ENCODE peak calls at places on chromosome 6, in five cellular contexts. P is neural progenitor cell, K is mucosa of descending colon, O is A673, R is tibial artery. H is an unnamed sample.

GRCh38 chr6:24753545-24753944 is 21.2 kb upstream of the GMNN start:
- DNase-seq in R (no peak), O (no peak), K (no peak), P (no peak), H (no peak)

GRCh38 chr6:44131880-44132279 is 4.5 kb downstream of the TMEM63B start:
- DNase-seq in R (no peak), P (no peak), O (no peak), K (peak), H (no peak)

GRCh38 chr6:21508753-21509152 is 84.8 kb upstream of the SOX4 start:
- DNase-seq in O (no peak), K (no peak), P (no peak), R (no peak), H (no peak)

GRCh38 chr6:134795696-134796095 is 154.2 kb downstream of the ALDH8A1 start:
- DNase-seq in R (no peak), P (peak), O (peak), K (no peak), H (no peak)

GRCh38 chr6:87661016-87661415 is 41.0 kb downstream of the AKIRIN2 start:
- DNase-seq in P (no peak), O (no peak), R (no peak), K (no peak), H (no peak)

GRCh38 chr6:72084992-72085569 is 198.7 kb downstream of the RIMS1 start:
- DNase-seq in R (no peak), P (peak), K (no peak), O (peak), H (no peak)

GRCh38 chr6:139981810-139982550 is 607.5 kb upstream of the CITED2 start:
- DNase-seq in K (no peak), O (peak), P (peak), R (no peak), H (peak)

GRCh38 chr6:64817525-64817924 is 889.5 kb downstream of the EYS start:
- DNase-seq in K (no peak), P (no peak), O (no peak), R (no peak), H (no peak)

GRCh38 chr6:151275121-151275520 is 35.4 kb downstream of the AKAP12 start:
- DNase-seq in P (peak), O (no peak), K (no peak), R (no peak), H (no peak)

GRCh38 chr6:73460044-73460443 is 1.5 kb upstream of the MTO1 start:
- DNase-seq in R (no peak), P (no peak), K (no peak), O (no peak), H (no peak)

GRCh38 chr6:82783587-82784253 is 281.9 kb downstream of the UBE3D start:
- DNase-seq in O (peak), K (no peak), P (peak), R (no peak), H (no peak)

GRCh38 chr6:68447112-68447511 is 188.0 kb upstream of the ADGRB3 start:
- DNase-seq in O (no peak), R (no peak), K (no peak), P (no peak), H (no peak)

GRCh38 chr6:116307001-116307400 is 27.3 kb upstream of the TSPYL1 start:
- DNase-seq in O (no peak), K (no peak), P (no peak), R (no peak), H (no peak)

GRCh38 chr6:145630598-145630997 is 104.7 kb downstream of the EPM2A start:
- DNase-seq in R (no peak), O (no peak), P (no peak), K (no peak), H (no peak)

GRCh38 chr6:132712366-132712765 is 1.5 kb downstream of the VNN1 start:
- DNase-seq in R (no peak), P (no peak), K (no peak), O (no peak), H (no peak)

GRCh38 chr6:51480040-51480439 is 607.4 kb downstream of the PKHD1 start:
- DNase-seq in R (no peak), K (no peak), P (no peak), O (no peak), H (no peak)

GRCh38 chr6:133612459-133612858 is 276.5 kb upstream of the TCF21 start:
- DNase-seq in K (no peak), R (no peak), P (no peak), O (no peak), H (no peak)

GRCh38 chr6:70312165-70312564 is 9.3 kb upstream of the COL9A1 start:
- DNase-seq in P (no peak), O (no peak), R (no peak), K (no peak), H (no peak)

GRCh38 chr6:20377623-20378265 is 23.9 kb upstream of the E2F3 start:
- DNase-seq in P (no peak), O (peak), R (no peak), K (no peak), H (no peak)

GRCh38 chr6:43708857-43709653 is 21.5 kb upstream of the MRPS18A start:
- DNase-seq in K (no peak), O (no peak), P (no peak), R (no peak), H (no peak)

GRCh38 chr6:150857062-150857905 is 8.2 kb upstream of the MTHFD1L start:
- DNase-seq in O (peak), P (no peak), R (no peak), K (no peak), H (no peak)

GRCh38 chr6:166365806-166366205 is 16.9 kb downstream of the MPC1 start:
- DNase-seq in P (peak), R (no peak), O (no peak), K (no peak), H (no peak)

GRCh38 chr6:128531696-128532095 is 11.3 kb upstream of the PTPRK start:
- DNase-seq in P (no peak), R (no peak), O (no peak), K (no peak), H (no peak)

GRCh38 chr6:101296184-101296583 is 97.3 kb upstream of the GRIK2 start:
- DNase-seq in P (no peak), R (no peak), K (no peak), O (peak), H (no peak)

GRCh38 chr6:140572129-140572528 is 1197.7 kb upstream of the CITED2 start:
- DNase-seq in O (peak), R (no peak), P (no peak), K (no peak), H (no peak)

GRCh38 chr6:18022398-18023231 is 35.2 kb upstream of the KIF13A start:
- DNase-seq in K (no peak), R (no peak), P (peak), O (peak), H (no peak)

GRCh38 chr6:1614767-1615650 is 5.3 kb downstream of the FOXC1 start:
- DNase-seq in P (peak), K (no peak), O (no peak), R (peak), H (no peak)

GRCh38 chr6:90982051-90982450 is 395.2 kb upstream of the MAP3K7 start:
- DNase-seq in R (no peak), P (no peak), O (no peak), K (no peak), H (no peak)

GRCh38 chr6:18530201-18530600 is 143.1 kb downstream of the RNF144B start:
- DNase-seq in K (no peak), P (no peak), R (no peak), O (peak), H (no peak)

GRCh38 chr6:123716506-123716905 is 79.8 kb upstream of the TRDN start:
- DNase-seq in O (peak), K (no peak), R (no peak), P (no peak), H (no peak)

GRCh38 chr6:157956171-157956730 is 25.4 kb upstream of the SYNJ2 start:
- DNase-seq in P (no peak), R (no peak), K (no peak), O (no peak), H (no peak)

GRCh38 chr6:157953580-157954091 is 28.0 kb upstream of the SYNJ2 start:
- DNase-seq in R (no peak), K (no peak), P (no peak), O (no peak), H (no peak)

GRCh38 chr6:157955675-157956074 is 26.0 kb upstream of the SYNJ2 start:
- DNase-seq in K (no peak), P (no peak), R (no peak), O (no peak), H (no peak)

GRCh38 chr6:157952751-157953479 is 28.7 kb upstream of the SYNJ2 start:
- DNase-seq in P (no peak), K (no peak), R (no peak), O (no peak), H (no peak)

DNA sequence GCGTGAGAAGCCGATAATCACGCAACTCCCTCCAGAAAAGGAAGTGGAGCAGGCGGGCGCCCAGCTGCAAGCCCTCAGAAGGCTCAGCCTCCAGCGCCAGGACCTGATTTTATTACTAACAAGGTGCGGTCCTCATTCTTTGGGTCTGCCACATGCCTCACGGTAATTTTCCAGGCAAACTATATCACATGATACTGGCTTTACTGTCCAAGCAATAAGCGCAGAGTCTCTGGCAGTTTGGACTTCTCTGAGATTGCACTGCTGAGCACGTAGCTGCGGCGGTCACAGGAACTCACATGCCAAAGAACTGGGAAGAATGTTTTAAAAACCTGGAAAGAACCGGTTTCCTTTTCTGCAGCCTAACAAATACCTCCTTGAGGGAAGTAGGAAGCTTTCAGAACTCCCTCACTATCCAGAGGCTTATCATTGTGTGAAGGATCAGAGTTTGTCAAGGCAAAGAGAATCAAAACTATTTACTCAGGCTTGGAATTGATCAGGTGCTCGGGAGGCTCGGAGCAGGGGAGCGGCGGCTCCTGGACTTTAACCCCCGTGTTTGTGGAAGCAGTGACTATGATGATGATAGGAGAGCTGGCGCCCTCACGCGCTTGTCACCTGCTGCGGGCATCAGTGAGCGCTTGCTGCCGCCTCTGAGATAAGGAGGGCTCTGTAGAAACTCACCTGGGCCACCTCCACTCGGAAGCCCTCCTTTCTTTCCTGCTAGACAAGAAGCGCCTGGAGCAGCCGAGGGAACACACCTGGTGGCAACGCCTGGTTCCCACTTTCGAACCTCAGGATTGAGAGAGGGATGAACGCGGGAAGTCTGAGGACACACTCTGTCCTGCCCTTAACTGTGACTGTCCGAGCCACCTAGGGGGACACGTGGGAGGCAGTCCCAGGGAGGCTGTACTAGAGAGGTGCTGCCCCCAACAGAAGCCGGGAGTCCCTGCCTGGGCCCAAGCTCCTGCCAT is 27.2 kb upstream of the SYNJ2 start:
- DNase-seq in O (peak), P (peak), K (peak), R (no peak), H (no peak)
- TF ChIP-seq CTCF in O (no peak), P (no peak), K (no peak), R (no peak), H (no peak)

GRCh38 chr6:160790028-160790792 is 88.2 kb downstream of the PLG start:
- DNase-seq in P (peak), R (no peak), K (no peak), O (no peak), H (no peak)
- TF ChIP-seq CTCF in P (peak), R (no peak), K (no peak), O (no peak), H (no peak)

GRCh38 chr6:45681860-45682488 is 304.2 kb upstream of the SUPT3H start:
- DNase-seq in R (no peak), P (no peak), O (no peak), K (no peak), H (no peak)
- TF ChIP-seq CTCF in R (no peak), P (no peak), O (no peak), K (no peak), H (no peak)

DNA sequence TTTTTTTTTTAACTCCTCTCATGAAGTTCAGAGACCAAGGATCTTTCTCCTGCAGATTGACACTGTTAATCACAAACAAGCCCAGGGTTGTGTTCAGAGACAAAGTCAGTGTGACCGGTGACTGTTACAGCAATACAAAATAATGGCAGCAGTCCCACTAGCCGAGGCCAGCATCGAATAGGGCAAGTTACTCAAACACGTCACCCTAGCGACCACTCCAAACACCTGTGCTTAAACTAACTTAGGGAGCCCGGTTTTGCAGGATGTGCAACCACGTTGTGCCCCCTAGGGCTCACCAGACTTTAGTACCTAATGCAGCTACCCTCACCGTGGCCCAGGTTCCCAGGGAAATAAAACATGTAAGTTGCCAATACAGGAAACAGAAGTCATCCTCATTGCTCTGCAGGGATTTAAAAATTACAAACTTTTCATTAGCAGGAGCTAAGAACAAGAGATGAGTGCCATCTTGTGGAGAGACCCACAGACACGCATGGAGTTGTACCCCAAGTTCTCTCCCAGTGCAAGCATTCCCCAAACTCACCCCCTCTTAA is 38.1 kb downstream of the FAM50B start:
- DNase-seq in O (peak), R (peak), P (no peak), K (no peak), H (no peak)
- TF ChIP-seq CTCF in O (peak), R (peak), P (peak), K (no peak), H (peak)

GRCh38 chr6:32833599-32834155 is 4.9 kb downstream of the TAP2 start:
- DNase-seq in O (no peak), P (no peak), K (no peak), R (no peak), H (no peak)
- TF ChIP-seq CTCF in O (no peak), P (no peak), K (no peak), R (no peak), H (no peak)

DNA sequence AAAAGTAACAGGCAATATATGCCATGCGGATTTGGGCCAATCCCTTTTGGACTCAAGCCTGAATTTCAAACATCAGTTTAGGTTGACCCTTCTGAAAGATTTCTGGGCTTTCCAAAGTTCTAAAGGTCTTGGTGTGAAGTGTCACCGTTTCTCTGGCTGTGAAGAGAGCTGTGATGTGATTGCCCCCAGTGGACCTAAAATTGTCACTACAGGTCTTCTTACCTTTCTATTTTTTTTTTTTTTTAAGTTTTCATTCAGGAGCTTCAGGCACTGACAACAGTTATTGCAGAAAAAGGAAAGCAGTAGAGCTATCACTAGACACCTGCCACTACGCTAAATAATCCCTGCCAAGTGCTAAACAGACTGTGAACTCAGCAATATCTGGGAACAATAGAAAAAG is 75.7 kb upstream of the OPRM1 start:
- DNase-seq in R (no peak), O (no peak), K (no peak), P (peak), H (no peak)
- TF ChIP-seq CTCF in R (no peak), O (no peak), K (no peak), P (no peak), H (no peak)

GRCh38 chr6:76230711-76231110 is 158.2 kb upstream of the IMPG1 start:
- DNase-seq in K (no peak), P (no peak), R (no peak), O (no peak), H (no peak)
- TF ChIP-seq CTCF in K (no peak), P (no peak), R (no peak), O (no peak), H (no peak)

GRCh38 chr6:169991913-169992312 is 240.5 kb downstream of the ERMARD start:
- DNase-seq in P (no peak), O (no peak), K (no peak), R (peak), H (no peak)

GRCh38 chr6:169988769-169989550 is 237.5 kb downstream of the ERMARD start:
- DNase-seq in O (no peak), R (peak), P (no peak), K (no peak), H (peak)

GRCh38 chr6:169989594-169989993 is 238.2 kb downstream of the ERMARD start:
- DNase-seq in P (no peak), R (no peak), K (no peak), O (no peak), H (no peak)

GRCh38 chr6:169991031-169991390 is 239.6 kb downstream of the ERMARD start:
- DNase-seq in R (peak), K (no peak), O (no peak), P (no peak), H (no peak)

GRCh38 chr6:169990095-169991030 is 238.9 kb downstream of the ERMARD start:
- DNase-seq in O (no peak), R (peak), K (no peak), P (no peak), H (peak)
- TF ChIP-seq CTCF in O (no peak), R (no peak), K (no peak), P (no peak), H (no peak)

H was measured in heart left ventricle.